ENCODE peak calls at places on chromosomes 2 and 18, in four cellular contexts. E is heart right ventricle, R is breast epithelium, G is A549. M is an unnamed sample.

GRCh38 chr18:63701952-63702351 is 808 bp upstream of the SERPINB11 start:
- DNase-seq in G (no peak), R (no peak), E (no peak), M (no peak)

GRCh38 chr2:189876271-189876670 is 92.0 kb downstream of the PMS1 start:
- DNase-seq in R (no peak), G (no peak), E (no peak), M (no peak)

GRCh38 chr18:26386002-26386401 is 159.8 kb downstream of the TAF4B start:
- DNase-seq in E (no peak), G (peak; percentile 53), R (no peak), M (peak; percentile 56)

GRCh38 chr2:168700615-168701245 is 101.7 kb upstream of the NOSTRIN start:
- DNase-seq in G (no peak), R (peak; percentile 45), E (no peak), M (no peak)

GRCh38 chr2:30268296-30268871 is 37.0 kb downstream of the LBH start:
- DNase-seq in G (no peak), R (no peak), E (no peak), M (no peak)

GRCh38 chr18:7174359-7175107 is 56.4 kb upstream of the LRRC30 start:
- DNase-seq in G (no peak), E (no peak), R (peak; percentile 56), M (peak; percentile 25)

GRCh38 chr2:157837851-157838441 is 38.2 kb downstream of the ACVR1 start:
- DNase-seq in E (peak; percentile 27), R (no peak), G (no peak), M (no peak)

GRCh38 chr2:105925390-105925789 is 180.7 kb downstream of the NCK2 start:
- DNase-seq in R (no peak), E (no peak), G (no peak), M (no peak)

GRCh38 chr2:230319211-230319862 is 7.7 kb upstream of the SP140L start:
- DNase-seq in R (no peak), G (no peak), E (no peak), M (no peak)

GRCh38 chr2:239186958-239187357 is 213.9 kb downstream of the HDAC4 start:
- DNase-seq in R (no peak), G (no peak), E (no peak), M (no peak)

GRCh38 chr2:229815342-229815741 is 101.0 kb upstream of the DNER start:
- DNase-seq in G (no peak), E (no peak), R (no peak), M (no peak)

GRCh38 chr18:22282311-22283235 is 113.2 kb downstream of the GATA6 start:
- DNase-seq in E (no peak), R (no peak), G (peak; percentile 92), M (peak; percentile 69)

GRCh38 chr2:190599073-190599472 is 49.8 kb upstream of the NAB1 start:
- DNase-seq in R (no peak), G (no peak), E (no peak), M (no peak)

GRCh38 chr2:45983213-45983612 is 314.0 kb upstream of the EPAS1 start:
- DNase-seq in E (no peak), R (no peak), G (no peak), M (no peak)

GRCh38 chr2:201987426-201987825 is 46.2 kb upstream of the FZD7 start:
- DNase-seq in E (no peak), G (no peak), R (no peak), M (no peak)

GRCh38 chr2:19617251-19617650 is 258.8 kb upstream of the OSR1 start:
- DNase-seq in E (no peak), G (peak; percentile 9), R (no peak), M (peak; percentile 42)

GRCh38 chr2:80454628-80455027 is 150.1 kb upstream of the LRRTM1 start:
- DNase-seq in G (no peak), E (peak; percentile 64), R (no peak), M (no peak)

GRCh38 chr2:151306621-151307020 is 17.2 kb upstream of the NMI start:
- DNase-seq in R (no peak), E (no peak), G (no peak), M (no peak)

GRCh38 chr18:73006331-73006730 is 138.5 kb upstream of the NETO1 start:
- DNase-seq in R (no peak), E (no peak), G (no peak), M (no peak)

GRCh38 chr2:236744316-236745105 is 174.9 kb downstream of the ACKR3 start:
- DNase-seq in E (no peak), G (no peak), R (no peak), M (no peak)

GRCh38 chr2:237207641-237208040 is 122.0 kb downstream of the COPS8 start:
- DNase-seq in E (peak; percentile 83), G (no peak), R (peak; percentile 43), M (no peak)

GRCh38 chr18:62332964-62333695 is 8.0 kb downstream of the TNFRSF11A start:
- DNase-seq in G (no peak), E (no peak), R (no peak), M (no peak)

GRCh38 chr18:9106800-9107574 is 4.5 kb downstream of the NDUFV2 start:
- DNase-seq in R (no peak), G (no peak), E (no peak), M (no peak)

GRCh38 chr2:9941196-9941995 is 10.1 kb upstream of the GRHL1 start:
- DNase-seq in G (no peak), R (no peak), E (no peak), M (no peak)

GRCh38 chr2:202152104-202152771 is 79.2 kb downstream of the KIAA2012 start:
- DNase-seq in R (no peak), G (no peak), E (no peak), M (no peak)

GRCh38 chr2:60676950-60677349 is 79.1 kb upstream of the PAPOLG start:
- DNase-seq in R (no peak), G (no peak), E (no peak), M (no peak)

GRCh38 chr18:34734048-34734447 is 23.9 kb downstream of the DTNA start:
- DNase-seq in E (no peak), G (no peak), R (no peak), M (no peak)

GRCh38 chr2:19648583-19648982 is 253.2 kb downstream of the TTC32 start:
- DNase-seq in G (peak; percentile 66), E (peak; percentile 41), R (no peak), M (no peak)

GRCh38 chr18:9594782-9595181 is 19.6 kb downstream of the PPP4R1 start:
- DNase-seq in E (no peak), G (no peak), R (no peak), M (no peak)

GRCh38 chr2:108938069-108938710 is 50.8 kb downstream of the EDAR start:
- DNase-seq in E (no peak), R (no peak), G (no peak), M (no peak)

GRCh38 chr2:74130211-74130995 is 17.3 kb downstream of the BOLA3 start:
- DNase-seq in E (no peak), G (no peak), R (no peak), M (no peak)

GRCh38 chr2:196598846-196599245 is 40.7 kb upstream of the CCDC150 start:
- DNase-seq in R (no peak), E (no peak), G (no peak), M (no peak)

GRCh38 chr2:50751255-50752069 is 280.5 kb downstream of the NRXN1 start:
- DNase-seq in R (no peak), E (no peak), G (no peak), M (no peak)

GRCh38 chr2:65456074-65456473 is 23.7 kb upstream of the SPRED2 start:
- DNase-seq in G (no peak), R (no peak), E (no peak), M (no peak)

GRCh38 chr2:182300603-182301002 is 126.2 kb downstream of the PDE1A start:
- DNase-seq in G (no peak), R (no peak), E (no peak), M (no peak)

GRCh38 chr2:175175896-175176295 is 5.6 kb downstream of the ATP5MC3 start:
- DNase-seq in E (no peak), R (no peak), G (no peak), M (no peak)

GRCh38 chr2:106085441-106085911 is 108.6 kb downstream of the UXS1 start:
- DNase-seq in R (no peak), G (peak; percentile 45), E (no peak), M (peak; percentile 43)

GRCh38 chr2:43312751-43313641 is 86.6 kb upstream of the ZFP36L2 start:
- DNase-seq in G (no peak), E (no peak), R (no peak), M (no peak)

GRCh38 chr2:145032791-145033190 is 512.9 kb upstream of the ZEB2 start:
- DNase-seq in G (no peak), E (no peak), R (no peak), M (no peak)

GRCh38 chr2:165144315-165144714 is 59.5 kb downstream of the SCN3A start:
- DNase-seq in E (no peak), G (peak; percentile 1), R (no peak), M (no peak)

GRCh38 chr2:165147201-165148045 is 56.4 kb downstream of the SCN3A start:
- DNase-seq in E (no peak), R (no peak), G (no peak), M (no peak)

GRCh38 chr2:165141601-165142000 is 62.2 kb downstream of the SCN3A start:
- DNase-seq in E (no peak), G (no peak), R (no peak), M (no peak)
- TF ChIP-seq CTCF in E (no peak), G (no peak), R (no peak), M (no peak)

GRCh38 chr2:101204400-101205095 is 48.1 kb upstream of the CNOT11 start:
- DNase-seq in G (peak; percentile 39), E (no peak), R (no peak), M (no peak)
- TF ChIP-seq CTCF in G (no peak), E (no peak), R (no peak), M (no peak)

GRCh38 chr2:136117391-136117841 is 533 bp downstream of the CXCR4 start:
- DNase-seq in E (peak; percentile 49), R (no peak), G (peak; percentile 52), M (peak; percentile 32)
- TF ChIP-seq CTCF in E (no peak), R (no peak), G (no peak), M (no peak)

DNA sequence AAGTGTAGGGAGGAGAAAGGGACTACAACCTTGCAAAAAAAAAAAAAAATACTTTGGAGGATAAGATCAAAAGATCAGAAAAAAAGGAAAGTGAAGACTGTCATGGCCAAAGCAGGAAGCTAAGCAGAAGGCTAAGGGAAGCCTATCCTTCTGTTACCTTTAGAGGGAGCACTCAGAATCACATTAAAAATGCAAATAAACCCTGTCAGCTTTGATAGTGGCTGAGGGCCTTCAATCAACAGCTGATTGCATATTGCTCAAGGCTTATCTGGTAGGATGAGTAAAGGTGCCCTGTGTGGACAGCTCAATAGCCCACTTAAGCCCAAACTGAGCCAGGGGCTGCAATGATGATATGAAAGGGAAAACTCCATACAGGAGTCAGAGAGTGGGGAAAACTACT is 1021.2 kb downstream of the LRP1B start:
- DNase-seq in E (no peak), R (no peak), G (peak; percentile 4), M (no peak)
- TF ChIP-seq CTCF in E (no peak), R (no peak), G (no peak), M (peak; percentile 16)

GRCh38 chr2:128797937-128798336 is 479.3 kb upstream of the HS6ST1 start:
- DNase-seq in R (no peak), E (no peak), G (no peak), M (no peak)
- TF ChIP-seq CTCF in R (no peak), E (no peak), G (no peak), M (no peak)

M was measured in Calu3.